ENCODE peak calls at places on chromosome 22, in five cellular contexts. R is substantia nigra; I is fibroblast of lung; H is stimulated activated CD4-positive, alpha-beta T cell treated with anti-CD3 and anti-CD28 coated beads, Interleukin-4, amount 100 ng/mL, for 4 hours; Y is NCI-H1092. X is an unnamed sample.

GRCh38 chr22:43580351-43580750 is 168.5 kb downstream of the MPPED1 start:
- DNase-seq in H (no peak), R (no peak), I (no peak), Y (no peak), X (no peak)

GRCh38 chr22:20565761-20566160 is 58.4 kb downstream of the MED15 start:
- DNase-seq in H (no peak), Y (no peak), R (no peak), I (no peak), X (no peak)

GRCh38 chr22:30317778-30318177 is 9.0 kb downstream of the TBC1D10A start:
- DNase-seq in H (no peak), I (no peak), Y (no peak), R (no peak), X (no peak)

GRCh38 chr22:17824452-17824851 is 50.2 kb upstream of the BID start:
- DNase-seq in R (no peak), I (no peak), H (no peak), Y (no peak), X (no peak)

GRCh38 chr22:45064313-45065268 is 54.8 kb upstream of the PHF21B start:
- DNase-seq in R (no peak), H (peak), Y (no peak), I (peak), X (no peak)

GRCh38 chr22:36104435-36104834 is 56.1 kb downstream of the APOL3 start:
- DNase-seq in H (no peak), Y (no peak), R (no peak), I (no peak), X (no peak)

GRCh38 chr22:37492428-37493344 is 6.5 kb upstream of the MFNG start:
- DNase-seq in Y (no peak), I (peak), H (peak), R (no peak), X (no peak)

GRCh38 chr22:36197065-36197440 is 4.6 kb downstream of the APOL4 start:
- DNase-seq in I (peak), Y (peak), R (no peak), H (no peak), X (peak)

GRCh38 chr22:49084203-49084602 is 743.5 kb downstream of the BRD1 start:
- DNase-seq in I (no peak), H (no peak), R (no peak), Y (no peak), X (no peak)

GRCh38 chr22:24201681-24202590 is 20.6 kb downstream of the SUSD2 start:
- DNase-seq in Y (no peak), H (no peak), I (peak), R (no peak), X (no peak)

GRCh38 chr22:31611065-31611760 is 50.8 kb downstream of the PISD start:
- DNase-seq in R (no peak), Y (peak), H (no peak), I (no peak), X (no peak)

GRCh38 chr22:37032535-37033460 is 13.3 kb downstream of the MPST start:
- DNase-seq in Y (no peak), R (no peak), I (peak), H (no peak), X (no peak)

GRCh38 chr22:26642465-26643367 is 14.7 kb upstream of the MIAT start:
- DNase-seq in H (peak), Y (no peak), R (no peak), I (peak), X (no peak)